ENCODE peak calls at places on chromosome 4, in five cellular contexts. S is NCI-H69, U is skeletal muscle cell, V is iris pigment epithelial cell, C is thoracic aorta. X is an unnamed sample.

GRCh38 chr4:150647008-150647407 is 65.1 kb downstream of the MAB21L2 start:
- DNase-seq in S (no peak), U (no peak), V (peak), C (no peak), X (no peak)

GRCh38 chr4:100803751-100804150 is 285.9 kb upstream of the EMCN start:
- DNase-seq in S (no peak), U (no peak), V (no peak), C (no peak), X (no peak)

GRCh38 chr4:125735107-125735506 is 420.4 kb downstream of the FAT4 start:
- DNase-seq in S (no peak), U (peak), V (peak), C (no peak), X (no peak)

GRCh38 chr4:149630079-149630478 is 185.6 kb downstream of the IQCM start:
- DNase-seq in S (no peak), U (no peak), V (no peak), C (no peak), X (no peak)

GRCh38 chr4:25839687-25840086 is 23.1 kb downstream of the SEL1L3 start:
- DNase-seq in S (no peak), U (no peak), V (no peak), C (no peak), X (no peak)

GRCh38 chr4:125891597-125892258 is 577.0 kb downstream of the FAT4 start:
- DNase-seq in S (no peak), U (peak), V (peak), C (no peak), X (no peak)

GRCh38 chr4:158995040-158995439 is 107.8 kb upstream of the RAPGEF2 start:
- DNase-seq in S (no peak), U (no peak), V (no peak), C (no peak), X (no peak)

GRCh38 chr4:7863911-7864681 is 75.6 kb downstream of the AFAP1 start:
- DNase-seq in S (no peak), U (no peak), V (peak), C (no peak), X (peak)

GRCh38 chr4:147994491-147995385 is 262.9 kb downstream of the ARHGAP10 start:
- DNase-seq in S (no peak), U (no peak), V (peak), C (no peak), X (no peak)

GRCh38 chr4:6942238-6942800 is 32.7 kb downstream of the TBC1D14 start:
- DNase-seq in S (no peak), U (peak), V (peak), C (no peak), X (no peak)

GRCh38 chr4:188941524-188942109 is 802.4 kb downstream of the TRIML1 start:
- DNase-seq in S (no peak), U (peak), V (peak), C (no peak), X (no peak)

GRCh38 chr4:176547005-176547404 is 227.2 kb downstream of the SPCS3 start:
- DNase-seq in S (no peak), U (peak), V (peak), C (no peak), X (no peak)

GRCh38 chr4:119205690-119206089 is 6.8 kb upstream of the USP53 start:
- DNase-seq in S (no peak), U (no peak), V (no peak), C (no peak), X (no peak)

GRCh38 chr4:48653217-48654014 is 126.7 kb downstream of the FRYL start:
- DNase-seq in S (no peak), U (peak), V (peak), C (no peak), X (peak)

GRCh38 chr4:184437988-184438774 is 36.2 kb downstream of the IRF2 start:
- DNase-seq in S (peak), U (no peak), V (no peak), C (no peak), X (no peak)